ENCODE peak calls at places on chromosome 12, in nine cellular contexts. One of them, this sample, is unnamed. For H3K4me1 and H3K27me3, the result is how much of the 10 kb centered on the place peaks cover.

GRCh38 chr12:95608252-95609033 is 57.2 kb upstream of the USP44 start:
- DNase-seq in tibial nerve: peak
- DNase-seq in CD4-positive, alpha-beta memory T cell: no peak
- DNase-seq in effector memory CD4-positive, alpha-beta T cell: no peak
- DNase-seq in IMR-90: peak
- DNase-seq in stomach: peak
- DNase-seq in heart left ventricle: peak
- DNase-seq in Peyer's patch: peak
- DNase-seq in Panc1: peak
- DNase-seq in this sample: peak

GRCh38 chr12:116160196-116160595 is 117.3 kb downstream of the MED13L start:
- DNase-seq in tibial nerve: no peak
- DNase-seq in heart left ventricle: no peak
- DNase-seq in stomach: no peak
- DNase-seq in IMR-90: peak
- DNase-seq in CD4-positive, alpha-beta memory T cell: no peak
- DNase-seq in Peyer's patch: no peak
- DNase-seq in Panc1: peak
- DNase-seq in effector memory CD4-positive, alpha-beta T cell: no peak
- DNase-seq in this sample: no peak

GRCh38 chr12:116159175-116159574 is 118.3 kb downstream of the MED13L start:
- DNase-seq in IMR-90: peak
- DNase-seq in tibial nerve: no peak
- DNase-seq in Peyer's patch: no peak
- DNase-seq in CD4-positive, alpha-beta memory T cell: no peak
- DNase-seq in Panc1: no peak
- DNase-seq in heart left ventricle: no peak
- DNase-seq in stomach: no peak
- DNase-seq in effector memory CD4-positive, alpha-beta T cell: no peak
- DNase-seq in this sample: no peak

GRCh38 chr12:3757261-3757660 is 4.4 kb upstream of the CRACR2A start:
- DNase-seq in effector memory CD4-positive, alpha-beta T cell: no peak
- DNase-seq in IMR-90: no peak
- DNase-seq in stomach: peak
- DNase-seq in Panc1: no peak
- DNase-seq in Peyer's patch: no peak
- DNase-seq in tibial nerve: no peak
- DNase-seq in heart left ventricle: no peak
- DNase-seq in CD4-positive, alpha-beta memory T cell: no peak
- DNase-seq in this sample: no peak

GRCh38 chr12:33012226-33012625 is 115.6 kb upstream of the PKP2 start:
- DNase-seq in tibial nerve: no peak
- DNase-seq in effector memory CD4-positive, alpha-beta T cell: no peak
- DNase-seq in Panc1: no peak
- DNase-seq in Peyer's patch: no peak
- DNase-seq in CD4-positive, alpha-beta memory T cell: no peak
- DNase-seq in stomach: no peak
- DNase-seq in IMR-90: no peak
- DNase-seq in heart left ventricle: no peak
- DNase-seq in this sample: no peak

GRCh38 chr12:24034160-24034559 is 84.7 kb upstream of the SOX5 start:
- DNase-seq in heart left ventricle: no peak
- DNase-seq in CD4-positive, alpha-beta memory T cell: no peak
- DNase-seq in stomach: no peak
- DNase-seq in IMR-90: peak
- DNase-seq in Panc1: no peak
- DNase-seq in tibial nerve: no peak
- DNase-seq in effector memory CD4-positive, alpha-beta T cell: no peak
- DNase-seq in Peyer's patch: no peak
- DNase-seq in this sample: no peak

GRCh38 chr12:75526655-75527511 is 15.5 kb upstream of the KRR1 start:
- DNase-seq in Peyer's patch: peak
- DNase-seq in effector memory CD4-positive, alpha-beta T cell: no peak
- DNase-seq in tibial nerve: no peak
- DNase-seq in Panc1: no peak
- DNase-seq in CD4-positive, alpha-beta memory T cell: no peak
- DNase-seq in heart left ventricle: no peak
- DNase-seq in IMR-90: peak
- DNase-seq in stomach: no peak
- DNase-seq in this sample: no peak

GRCh38 chr12:105378821-105379400 is 48.4 kb downstream of the C12orf75 start:
- DNase-seq in Peyer's patch: no peak
- DNase-seq in IMR-90: no peak
- DNase-seq in stomach: no peak
- DNase-seq in tibial nerve: no peak
- DNase-seq in heart left ventricle: no peak
- DNase-seq in Panc1: no peak
- DNase-seq in CD4-positive, alpha-beta memory T cell: no peak
- DNase-seq in effector memory CD4-positive, alpha-beta T cell: no peak
- DNase-seq in this sample: no peak

GRCh38 chr12:58433969-58434368 is 486.3 kb downstream of the LRIG3 start:
- DNase-seq in Peyer's patch: no peak
- DNase-seq in CD4-positive, alpha-beta memory T cell: no peak
- DNase-seq in stomach: no peak
- DNase-seq in tibial nerve: no peak
- DNase-seq in IMR-90: peak
- DNase-seq in Panc1: no peak
- DNase-seq in effector memory CD4-positive, alpha-beta T cell: no peak
- DNase-seq in heart left ventricle: no peak
- DNase-seq in this sample: no peak

GRCh38 chr12:52846356-52846970 is 2.3 kb downstream of the KRT78 start:
- DNase-seq in Panc1: no peak
- DNase-seq in heart left ventricle: no peak
- DNase-seq in tibial nerve: no peak
- DNase-seq in CD4-positive, alpha-beta memory T cell: no peak
- DNase-seq in Peyer's patch: no peak
- DNase-seq in stomach: no peak
- DNase-seq in IMR-90: no peak
- DNase-seq in effector memory CD4-positive, alpha-beta T cell: no peak
- DNase-seq in this sample: no peak

GRCh38 chr12:107891967-107892366 is 117.5 kb downstream of the ASCL4 start:
- DNase-seq in IMR-90: peak
- DNase-seq in Panc1: no peak
- DNase-seq in Peyer's patch: no peak
- DNase-seq in tibial nerve: no peak
- DNase-seq in CD4-positive, alpha-beta memory T cell: no peak
- DNase-seq in heart left ventricle: no peak
- DNase-seq in effector memory CD4-positive, alpha-beta T cell: no peak
- DNase-seq in stomach: no peak
- DNase-seq in this sample: no peak

GRCh38 chr12:26378721-26379120 is 183.3 kb downstream of the SSPN start:
- DNase-seq in tibial nerve: no peak
- DNase-seq in CD4-positive, alpha-beta memory T cell: no peak
- DNase-seq in effector memory CD4-positive, alpha-beta T cell: no peak
- DNase-seq in stomach: no peak
- DNase-seq in Peyer's patch: no peak
- DNase-seq in IMR-90: no peak
- DNase-seq in Panc1: no peak
- DNase-seq in heart left ventricle: no peak
- DNase-seq in this sample: no peak

DNA sequence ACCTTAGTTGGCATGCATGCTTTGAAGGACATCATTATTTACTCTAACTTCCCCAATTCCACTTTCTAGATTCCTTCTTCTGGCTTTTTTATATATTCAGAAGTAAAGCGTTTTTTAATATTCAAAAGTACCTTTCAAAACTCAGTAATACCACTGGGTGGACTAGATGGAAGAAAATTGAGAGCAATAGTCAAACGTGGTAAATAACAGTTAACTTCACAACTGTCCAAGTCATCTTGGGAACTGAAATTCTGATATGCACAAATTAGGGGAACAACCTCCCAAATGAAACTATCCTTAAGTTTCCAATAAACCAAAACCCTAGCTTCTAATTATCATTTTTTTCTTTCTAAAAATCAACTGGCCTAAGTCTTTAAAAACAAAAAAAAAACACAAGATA is 9.0 kb downstream of the SINHCAF start:
- DNase-seq in CD4-positive, alpha-beta memory T cell: no peak
- DNase-seq in tibial nerve: no peak
- DNase-seq in heart left ventricle: no peak
- DNase-seq in IMR-90: no peak
- DNase-seq in effector memory CD4-positive, alpha-beta T cell: no peak
- DNase-seq in Panc1: no peak
- DNase-seq in stomach: no peak
- DNase-seq in Peyer's patch: no peak
- DNase-seq in this sample: no peak
- H3K4me1 ChIP-seq in CD4-positive, alpha-beta memory T cell: half or more
- H3K4me1 ChIP-seq in tibial nerve: under half
- H3K4me1 ChIP-seq in heart left ventricle: under half
- H3K4me1 ChIP-seq in IMR-90: under half
- H3K4me1 ChIP-seq in effector memory CD4-positive, alpha-beta T cell: under half
- H3K4me1 ChIP-seq in Panc1: half or more
- H3K4me1 ChIP-seq in stomach: under half
- H3K4me1 ChIP-seq in Peyer's patch: under half
- H3K4me1 ChIP-seq in this sample: under half

GRCh38 chr12:111457577-111457976 is 51.9 kb downstream of the SH2B3 start:
- DNase-seq in IMR-90: no peak
- DNase-seq in tibial nerve: no peak
- DNase-seq in Peyer's patch: no peak
- DNase-seq in stomach: no peak
- DNase-seq in effector memory CD4-positive, alpha-beta T cell: no peak
- DNase-seq in heart left ventricle: no peak
- DNase-seq in Panc1: no peak
- DNase-seq in CD4-positive, alpha-beta memory T cell: no peak
- DNase-seq in this sample: no peak

GRCh38 chr12:111455448-111456320 is 50.0 kb downstream of the SH2B3 start:
- DNase-seq in effector memory CD4-positive, alpha-beta T cell: no peak
- DNase-seq in CD4-positive, alpha-beta memory T cell: no peak
- DNase-seq in stomach: no peak
- DNase-seq in heart left ventricle: no peak
- DNase-seq in tibial nerve: no peak
- DNase-seq in Peyer's patch: no peak
- DNase-seq in IMR-90: peak
- DNase-seq in Panc1: no peak
- DNase-seq in this sample: no peak

GRCh38 chr12:111457071-111457470 is 51.3 kb downstream of the SH2B3 start:
- DNase-seq in effector memory CD4-positive, alpha-beta T cell: no peak
- DNase-seq in Panc1: no peak
- DNase-seq in Peyer's patch: no peak
- DNase-seq in heart left ventricle: no peak
- DNase-seq in IMR-90: no peak
- DNase-seq in tibial nerve: no peak
- DNase-seq in CD4-positive, alpha-beta memory T cell: no peak
- DNase-seq in stomach: no peak
- DNase-seq in this sample: no peak

GRCh38 chr12:111462134-111462821 is 56.6 kb downstream of the SH2B3 start:
- DNase-seq in Panc1: no peak
- DNase-seq in effector memory CD4-positive, alpha-beta T cell: no peak
- DNase-seq in tibial nerve: no peak
- DNase-seq in IMR-90: peak
- DNase-seq in Peyer's patch: no peak
- DNase-seq in heart left ventricle: no peak
- DNase-seq in stomach: no peak
- DNase-seq in CD4-positive, alpha-beta memory T cell: no peak
- DNase-seq in this sample: no peak

DNA sequence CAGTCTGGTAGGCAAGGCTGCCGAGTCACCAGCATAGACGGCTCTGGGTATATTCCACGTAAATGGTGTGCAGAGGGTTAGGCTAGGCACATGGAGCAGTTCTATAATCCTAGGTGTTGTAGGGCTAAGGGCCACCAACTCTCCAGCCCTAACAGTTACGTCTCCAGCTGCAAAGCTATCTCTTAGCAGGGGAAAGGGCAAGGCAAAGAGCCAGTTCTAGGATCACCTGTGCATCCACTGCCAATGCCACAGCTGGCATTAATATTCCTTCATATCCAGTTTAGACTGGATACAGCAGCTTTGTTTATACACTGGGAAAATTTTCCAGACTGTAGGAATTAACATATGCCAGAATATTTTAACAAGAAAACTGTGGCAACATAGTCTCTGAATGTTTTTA is 53.0 kb downstream of the SH2B3 start:
- DNase-seq in stomach: no peak
- DNase-seq in Peyer's patch: no peak
- DNase-seq in Panc1: no peak
- DNase-seq in IMR-90: no peak
- DNase-seq in tibial nerve: no peak
- DNase-seq in CD4-positive, alpha-beta memory T cell: no peak
- DNase-seq in heart left ventricle: no peak
- DNase-seq in effector memory CD4-positive, alpha-beta T cell: no peak
- DNase-seq in this sample: no peak
- H3K27me3 ChIP-seq in stomach: under half
- H3K27me3 ChIP-seq in Peyer's patch: under half
- H3K27me3 ChIP-seq in Panc1: under half
- H3K27me3 ChIP-seq in IMR-90: under half
- H3K27me3 ChIP-seq in tibial nerve: under half
- H3K27me3 ChIP-seq in CD4-positive, alpha-beta memory T cell: under half
- H3K27me3 ChIP-seq in heart left ventricle: under half
- H3K27me3 ChIP-seq in effector memory CD4-positive, alpha-beta T cell: under half
- H3K27me3 ChIP-seq in this sample: under half

DNA sequence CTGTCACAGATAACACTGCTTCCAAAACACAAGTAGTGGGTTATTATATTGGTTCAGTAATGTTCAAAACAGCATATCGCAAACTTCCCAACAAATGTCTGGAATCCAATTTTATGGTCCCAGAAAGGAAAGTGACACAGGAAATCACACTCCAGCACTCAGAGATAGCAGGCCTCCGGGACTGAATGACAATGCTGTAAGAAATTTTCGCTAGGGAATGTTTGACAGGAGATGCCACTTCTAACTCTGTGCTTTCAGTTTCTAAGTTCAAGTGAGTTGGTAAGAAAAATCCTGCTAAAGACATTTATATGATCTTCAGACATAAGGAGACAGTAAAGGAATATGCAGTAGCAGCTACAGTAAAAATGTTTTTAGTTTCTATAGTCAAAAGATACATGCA is 93.2 kb downstream of the SLC2A13 start:
- DNase-seq in Peyer's patch: no peak
- DNase-seq in heart left ventricle: no peak
- DNase-seq in CD4-positive, alpha-beta memory T cell: no peak
- DNase-seq in effector memory CD4-positive, alpha-beta T cell: no peak
- DNase-seq in IMR-90: peak
- DNase-seq in Panc1: no peak
- DNase-seq in tibial nerve: no peak
- DNase-seq in stomach: no peak
- DNase-seq in this sample: no peak
- H3K4me3 ChIP-seq in Peyer's patch: no peak
- H3K4me3 ChIP-seq in heart left ventricle: no peak
- H3K4me3 ChIP-seq in CD4-positive, alpha-beta memory T cell: no peak
- H3K4me3 ChIP-seq in effector memory CD4-positive, alpha-beta T cell: no peak
- H3K4me3 ChIP-seq in IMR-90: no peak
- H3K4me3 ChIP-seq in Panc1: no peak
- H3K4me3 ChIP-seq in tibial nerve: no peak
- H3K4me3 ChIP-seq in stomach: no peak
- H3K4me3 ChIP-seq in this sample: no peak

GRCh38 chr12:131872154-131873046 is 22.0 kb upstream of the ULK1 start:
- DNase-seq in IMR-90: peak
- DNase-seq in Panc1: no peak
- DNase-seq in heart left ventricle: no peak
- DNase-seq in CD4-positive, alpha-beta memory T cell: no peak
- DNase-seq in stomach: no peak
- DNase-seq in effector memory CD4-positive, alpha-beta T cell: no peak
- DNase-seq in tibial nerve: no peak
- DNase-seq in Peyer's patch: no peak
- DNase-seq in this sample: no peak
- H3K4me1 ChIP-seq in IMR-90: under half
- H3K4me1 ChIP-seq in Panc1: under half
- H3K4me1 ChIP-seq in heart left ventricle: under half
- H3K4me1 ChIP-seq in CD4-positive, alpha-beta memory T cell: under half
- H3K4me1 ChIP-seq in stomach: under half
- H3K4me1 ChIP-seq in effector memory CD4-positive, alpha-beta T cell: under half
- H3K4me1 ChIP-seq in tibial nerve: under half
- H3K4me1 ChIP-seq in Peyer's patch: under half
- H3K4me1 ChIP-seq in this sample: under half

This sample was measured in thyroid gland.